ENCODE peak calls at places on chromosome 10, in nine cellular contexts. One of them, this sample, is unnamed.

GRCh38 chr10:13672505-13672904 is 85.7 kb downstream of the PRPF18 start:
- DNase-seq in HCT116: no peak
- DNase-seq in GM12878: no peak
- DNase-seq in stomach: no peak
- DNase-seq in K562: no peak
- DNase-seq in transverse colon: no peak
- DNase-seq in SK-N-SH: no peak
- DNase-seq in H1: no peak
- DNase-seq in spleen: peak; percentile 7
- DNase-seq in this sample: no peak

GRCh38 chr10:78520737-78521430 is 487.2 kb downstream of the RPS24 start:
- DNase-seq in HCT116: peak; percentile 62
- DNase-seq in GM12878: no peak
- DNase-seq in stomach: no peak
- DNase-seq in K562: no peak
- DNase-seq in transverse colon: no peak
- DNase-seq in SK-N-SH: no peak
- DNase-seq in H1: peak; percentile 25
- DNase-seq in spleen: no peak
- DNase-seq in this sample: peak; percentile 87

GRCh38 chr10:77358666-77359065 is 278.9 kb downstream of the KCNMA1 start:
- DNase-seq in HCT116: no peak
- DNase-seq in GM12878: no peak
- DNase-seq in stomach: no peak
- DNase-seq in K562: no peak
- DNase-seq in transverse colon: no peak
- DNase-seq in SK-N-SH: no peak
- DNase-seq in H1: no peak
- DNase-seq in spleen: no peak
- DNase-seq in this sample: no peak

GRCh38 chr10:48574322-48574796 is 30.5 kb downstream of the ARHGAP22 start:
- DNase-seq in HCT116: no peak
- DNase-seq in GM12878: no peak
- DNase-seq in stomach: no peak
- DNase-seq in K562: no peak
- DNase-seq in transverse colon: no peak
- DNase-seq in SK-N-SH: no peak
- DNase-seq in H1: no peak
- DNase-seq in spleen: no peak
- DNase-seq in this sample: no peak

GRCh38 chr10:93488956-93489528 is 6.9 kb upstream of the MYOF start:
- DNase-seq in HCT116: no peak
- DNase-seq in GM12878: no peak
- DNase-seq in stomach: no peak
- DNase-seq in K562: no peak
- DNase-seq in transverse colon: no peak
- DNase-seq in SK-N-SH: no peak
- DNase-seq in H1: no peak
- DNase-seq in spleen: no peak
- DNase-seq in this sample: no peak

GRCh38 chr10:84267503-84268126 is 22.8 kb downstream of the RGR start:
- DNase-seq in HCT116: peak; percentile 60
- DNase-seq in GM12878: no peak
- DNase-seq in stomach: peak; percentile 48
- DNase-seq in K562: peak; percentile 46
- DNase-seq in transverse colon: peak; percentile 74
- DNase-seq in SK-N-SH: no peak
- DNase-seq in H1: peak; percentile 53
- DNase-seq in spleen: no peak
- DNase-seq in this sample: no peak

GRCh38 chr10:14555806-14556205 is 218.9 kb downstream of the FAM107B start:
- DNase-seq in HCT116: no peak
- DNase-seq in GM12878: no peak
- DNase-seq in stomach: no peak
- DNase-seq in K562: no peak
- DNase-seq in transverse colon: no peak
- DNase-seq in SK-N-SH: no peak
- DNase-seq in H1: no peak
- DNase-seq in spleen: no peak
- DNase-seq in this sample: no peak

GRCh38 chr10:102120987-102121738 is 995 bp upstream of the LDB1 start:
- DNase-seq in HCT116: no peak
- DNase-seq in GM12878: no peak
- DNase-seq in stomach: peak; percentile 38
- DNase-seq in K562: no peak
- DNase-seq in transverse colon: peak; percentile 66
- DNase-seq in SK-N-SH: peak; percentile 74
- DNase-seq in H1: peak; percentile 91
- DNase-seq in spleen: peak; percentile 84
- DNase-seq in this sample: no peak

GRCh38 chr10:116730464-116731260 is 11.7 kb downstream of the HSPA12A start:
- DNase-seq in HCT116: no peak
- DNase-seq in GM12878: no peak
- DNase-seq in stomach: no peak
- DNase-seq in K562: no peak
- DNase-seq in transverse colon: no peak
- DNase-seq in SK-N-SH: no peak
- DNase-seq in H1: no peak
- DNase-seq in spleen: no peak
- DNase-seq in this sample: no peak

GRCh38 chr10:37760817-37761216 is 96.6 kb downstream of the ZNF248 start:
- DNase-seq in HCT116: no peak
- DNase-seq in GM12878: no peak
- DNase-seq in stomach: no peak
- DNase-seq in K562: no peak
- DNase-seq in transverse colon: no peak
- DNase-seq in SK-N-SH: no peak
- DNase-seq in H1: no peak
- DNase-seq in spleen: no peak
- DNase-seq in this sample: no peak

GRCh38 chr10:52276982-52277381 is 37.1 kb upstream of the DKK1 start:
- DNase-seq in HCT116: no peak
- DNase-seq in GM12878: no peak
- DNase-seq in stomach: no peak
- DNase-seq in K562: no peak
- DNase-seq in transverse colon: no peak
- DNase-seq in SK-N-SH: no peak
- DNase-seq in H1: no peak
- DNase-seq in spleen: no peak
- DNase-seq in this sample: no peak

DNA sequence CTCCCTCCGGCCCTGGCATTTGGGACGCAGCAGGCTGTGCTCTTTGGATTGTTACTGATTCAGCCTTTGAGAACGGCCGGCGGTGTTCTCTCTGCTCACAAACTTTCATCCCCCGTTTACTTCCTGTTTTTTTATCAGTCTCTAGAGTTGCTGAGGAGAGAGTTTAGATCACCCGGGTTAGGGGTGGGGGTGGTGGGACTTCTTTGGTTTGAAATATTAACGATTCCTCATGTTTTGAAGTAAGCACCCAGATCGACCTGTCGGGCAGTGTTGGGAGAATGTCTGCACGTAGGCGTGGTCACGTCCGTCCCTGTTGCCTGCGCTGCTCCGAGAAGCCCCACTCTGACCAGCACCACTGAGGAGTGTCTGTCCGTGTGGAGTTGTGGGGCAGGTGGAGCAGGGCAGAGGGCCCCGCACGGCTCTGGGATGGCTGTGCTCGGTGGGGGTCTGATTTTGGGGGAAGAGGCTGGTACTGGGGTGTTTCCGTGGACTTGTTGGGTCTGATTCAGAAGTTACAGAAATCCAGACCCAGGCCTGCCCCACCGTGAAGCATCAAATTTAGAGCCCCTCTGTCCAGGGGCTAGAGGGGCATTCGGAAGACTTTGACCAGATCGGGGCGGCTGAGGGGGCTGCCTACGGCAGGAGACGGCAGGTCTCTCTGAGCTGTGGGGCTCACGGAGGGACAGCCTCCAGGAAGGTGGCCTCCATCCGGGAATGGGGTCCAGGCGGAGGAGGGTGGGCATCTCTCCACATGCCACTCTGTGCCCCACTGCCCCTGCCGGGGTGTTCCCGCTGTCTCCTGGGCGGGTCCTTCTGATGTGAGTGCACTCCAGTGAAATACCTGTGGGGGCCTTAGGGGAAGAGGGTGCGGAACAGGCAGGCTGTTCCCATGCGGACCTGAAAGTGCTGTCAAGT is 7.4 kb downstream of the INPP5A start:
- DNase-seq in HCT116: no peak
- DNase-seq in GM12878: no peak
- DNase-seq in stomach: no peak
- DNase-seq in K562: peak; percentile 17
- DNase-seq in transverse colon: no peak
- DNase-seq in SK-N-SH: no peak
- DNase-seq in H1: no peak
- DNase-seq in spleen: peak; percentile 81
- DNase-seq in this sample: no peak
- H3K4me3 ChIP-seq in HCT116: no peak overlapping the region
- H3K4me3 ChIP-seq in GM12878: peak overlapping the region; percentile 35
- H3K4me3 ChIP-seq in stomach: peak overlapping the region; percentile 10
- H3K4me3 ChIP-seq in K562: no peak overlapping the region
- H3K4me3 ChIP-seq in transverse colon: no peak overlapping the region
- H3K4me3 ChIP-seq in SK-N-SH: no peak overlapping the region
- H3K4me3 ChIP-seq in H1: no peak overlapping the region
- H3K4me3 ChIP-seq in spleen: no peak overlapping the region
- H3K4me3 ChIP-seq in this sample: no peak overlapping the region

DNA sequence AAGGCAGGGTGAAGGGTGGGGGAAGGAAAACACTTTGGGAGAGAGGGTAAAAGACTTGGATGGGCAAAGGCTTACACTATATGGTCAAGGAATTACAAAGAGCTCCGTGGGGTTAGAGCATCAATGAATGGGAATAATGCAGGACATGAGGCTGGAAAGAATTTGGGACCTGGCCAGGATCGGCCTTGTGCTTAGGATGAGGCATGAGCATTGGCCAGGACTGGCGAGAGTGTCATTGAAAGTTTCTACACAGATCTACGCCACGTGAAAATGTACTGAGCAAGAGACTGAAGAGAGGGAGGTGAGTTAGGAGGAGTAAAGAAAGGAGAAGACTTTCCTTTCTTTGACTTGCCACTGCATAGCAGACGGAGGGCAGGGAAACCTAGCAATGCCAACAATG is 142.8 kb downstream of the PTEN start:
- DNase-seq in HCT116: no peak
- DNase-seq in GM12878: no peak
- DNase-seq in stomach: no peak
- DNase-seq in K562: no peak
- DNase-seq in transverse colon: no peak
- DNase-seq in SK-N-SH: no peak
- DNase-seq in H1: no peak
- DNase-seq in spleen: no peak
- DNase-seq in this sample: no peak
- TF ChIP-seq POLR2AphosphoS5 in HCT116: no peak
- TF ChIP-seq POLR2AphosphoS5 in GM12878: no peak
- TF ChIP-seq POLR2AphosphoS5 in stomach: no peak
- TF ChIP-seq POLR2AphosphoS5 in K562: no peak
- TF ChIP-seq POLR2AphosphoS5 in transverse colon: no peak
- TF ChIP-seq POLR2AphosphoS5 in SK-N-SH: no peak
- TF ChIP-seq POLR2AphosphoS5 in H1: no peak
- TF ChIP-seq POLR2AphosphoS5 in spleen: no peak
- TF ChIP-seq POLR2AphosphoS5 in this sample: no peak

GRCh38 chr10:112363696-112364688 is 9.9 kb upstream of the ACSL5 start:
- DNase-seq in HCT116: no peak
- DNase-seq in GM12878: no peak
- DNase-seq in stomach: no peak
- DNase-seq in K562: no peak
- DNase-seq in transverse colon: peak; percentile 52
- DNase-seq in SK-N-SH: no peak
- DNase-seq in H1: no peak
- DNase-seq in spleen: peak; percentile 55
- DNase-seq in this sample: no peak

GRCh38 chr10:112362833-112363232 is 11.1 kb upstream of the ACSL5 start:
- DNase-seq in HCT116: no peak
- DNase-seq in GM12878: no peak
- DNase-seq in stomach: no peak
- DNase-seq in K562: no peak
- DNase-seq in transverse colon: peak; percentile 60
- DNase-seq in SK-N-SH: no peak
- DNase-seq in H1: no peak
- DNase-seq in spleen: no peak
- DNase-seq in this sample: no peak

GRCh38 chr10:112360308-112361270 is 13.3 kb upstream of the ACSL5 start:
- DNase-seq in HCT116: no peak
- DNase-seq in GM12878: no peak
- DNase-seq in stomach: peak; percentile 82
- DNase-seq in K562: no peak
- DNase-seq in transverse colon: peak; percentile 82
- DNase-seq in SK-N-SH: no peak
- DNase-seq in H1: no peak
- DNase-seq in spleen: no peak
- DNase-seq in this sample: no peak

GRCh38 chr10:112359606-112360307 is 14.2 kb upstream of the ACSL5 start:
- DNase-seq in HCT116: no peak
- DNase-seq in GM12878: no peak
- DNase-seq in stomach: no peak
- DNase-seq in K562: no peak
- DNase-seq in transverse colon: peak; percentile 10
- DNase-seq in SK-N-SH: no peak
- DNase-seq in H1: no peak
- DNase-seq in spleen: no peak
- DNase-seq in this sample: no peak

DNA sequence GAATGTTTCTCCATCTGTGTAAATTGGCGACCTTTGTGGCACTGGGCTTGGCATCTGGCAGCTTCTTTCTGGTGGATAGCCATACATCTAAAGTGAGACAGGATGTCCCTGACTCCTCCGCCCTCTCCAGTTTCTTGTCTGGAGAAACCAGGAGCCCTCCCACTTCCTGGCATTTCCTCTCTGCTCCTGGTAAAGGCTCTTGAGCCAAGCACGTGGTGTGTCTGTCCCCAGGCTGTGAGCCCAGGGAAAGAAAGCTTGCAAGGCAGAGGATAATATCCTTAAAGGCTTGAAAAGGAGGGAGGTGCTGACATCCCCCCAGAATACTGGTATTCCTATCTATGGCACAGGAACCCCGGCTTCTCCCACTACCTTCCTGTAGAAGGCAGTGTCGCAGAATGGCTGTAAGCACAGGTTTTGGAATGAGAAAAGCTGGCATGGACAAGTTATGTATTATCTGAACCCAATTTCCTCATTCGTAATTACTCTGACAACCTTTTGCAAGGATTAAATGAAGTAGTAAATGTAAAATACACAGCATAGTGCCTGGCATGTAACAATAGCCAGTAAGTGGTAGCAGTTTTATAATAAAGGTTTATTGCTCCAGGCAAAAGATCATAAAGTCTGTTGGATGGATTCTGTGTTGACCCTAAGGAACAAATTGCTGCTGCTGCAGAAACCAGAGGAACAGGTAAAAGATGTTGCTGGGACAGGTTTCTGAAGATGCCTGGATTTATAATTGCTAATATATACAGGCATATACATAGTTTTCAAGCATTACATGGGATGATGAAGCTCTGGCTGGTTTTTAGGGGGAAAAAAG is 11.8 kb upstream of the ACSL5 start:
- DNase-seq in HCT116: no peak
- DNase-seq in GM12878: no peak
- DNase-seq in stomach: peak; percentile 44
- DNase-seq in K562: no peak
- DNase-seq in transverse colon: peak; percentile 70
- DNase-seq in SK-N-SH: no peak
- DNase-seq in H1: no peak
- DNase-seq in spleen: no peak
- DNase-seq in this sample: no peak
- H3K27ac ChIP-seq in HCT116: peak overlapping the region; percentile 83
- H3K27ac ChIP-seq in GM12878: no peak overlapping the region
- H3K27ac ChIP-seq in stomach: peak overlapping the region; percentile 70
- H3K27ac ChIP-seq in K562: no peak overlapping the region
- H3K27ac ChIP-seq in transverse colon: peak overlapping the region; percentile 87
- H3K27ac ChIP-seq in SK-N-SH: no peak overlapping the region
- H3K27ac ChIP-seq in H1: no peak overlapping the region
- H3K27ac ChIP-seq in spleen: peak overlapping the region; percentile 21
- H3K27ac ChIP-seq in this sample: no peak overlapping the region

GRCh38 chr10:122163182-122164027 is 107.7 kb upstream of the BTBD16 start:
- DNase-seq in HCT116: no peak
- DNase-seq in GM12878: no peak
- DNase-seq in stomach: no peak
- DNase-seq in K562: no peak
- DNase-seq in transverse colon: no peak
- DNase-seq in SK-N-SH: peak; percentile 83
- DNase-seq in H1: peak; percentile 84
- DNase-seq in spleen: peak; percentile 72
- DNase-seq in this sample: no peak
- H3K4me3 ChIP-seq in HCT116: no peak overlapping the region
- H3K4me3 ChIP-seq in GM12878: no peak overlapping the region
- H3K4me3 ChIP-seq in stomach: peak overlapping the region; percentile 44
- H3K4me3 ChIP-seq in K562: no peak overlapping the region
- H3K4me3 ChIP-seq in transverse colon: no peak overlapping the region
- H3K4me3 ChIP-seq in SK-N-SH: peak overlapping the region; percentile 75
- H3K4me3 ChIP-seq in H1: peak overlapping the region; percentile 84
- H3K4me3 ChIP-seq in spleen: no peak overlapping the region
- H3K4me3 ChIP-seq in this sample: peak overlapping the region; percentile 29